ENCODE peak calls at places on chromosome 22, in seven cellular contexts. P is pancreas; N is stimulated activated CD4-positive, alpha-beta T cell treated with anti-CD3 and anti-CD28 coated beads, Interleukin-1b, Interleukin-23, amount 100 ng/mL, for 24 hours; Z is HTR-8/SVneo; S is LoVo; O is activated CD4-positive, CD25-positive, alpha-beta regulatory T cell; B is HEK293T. I is an unnamed sample.

GRCh38 chr22:31488988-31489617 is 539 bp downstream of the EIF4ENIF1 start:
- DNase-seq in P (peak), N (no peak), Z (no peak), S (peak), O (no peak), B (peak), I (no peak)

GRCh38 chr22:29528144-29528543 is 25.4 kb downstream of the THOC5 start:
- DNase-seq in P (no peak), N (no peak), Z (no peak), S (no peak), O (no peak), B (no peak), I (no peak)

GRCh38 chr22:46539169-46539568 is 1.7 kb upstream of the CELSR1 start:
- DNase-seq in P (no peak), N (no peak), Z (no peak), S (no peak), O (no peak), B (no peak), I (no peak)

GRCh38 chr22:46069518-46070214 is 80.7 kb upstream of the PPARA start:
- DNase-seq in P (peak), N (no peak), Z (peak), S (peak), O (no peak), B (peak), I (peak)

GRCh38 chr22:25783856-25784255 is 41.9 kb downstream of the MYO18B start:
- DNase-seq in P (no peak), N (no peak), Z (no peak), S (no peak), O (no peak), B (no peak), I (no peak)

GRCh38 chr22:49531533-49531895 is 296.2 kb downstream of the BRD1 start:
- DNase-seq in P (no peak), N (no peak), Z (no peak), S (no peak), O (no peak), B (no peak), I (no peak)

GRCh38 chr22:21823740-21824438 is 43.6 kb downstream of the MAPK1 start:
- DNase-seq in P (no peak), N (no peak), Z (peak), S (no peak), O (no peak), B (no peak), I (no peak)

GRCh38 chr22:26339755-26340154 is 89.3 kb upstream of the ASPHD2 start:
- DNase-seq in P (no peak), N (no peak), Z (no peak), S (no peak), O (no peak), B (no peak), I (no peak)

GRCh38 chr22:20044495-20045151 is 23.7 kb downstream of the TANGO2 start:
- DNase-seq in P (no peak), N (no peak), Z (no peak), S (no peak), O (no peak), B (no peak), I (no peak)

GRCh38 chr22:44621401-44622146 is 80.4 kb upstream of the PRR5 start:
- DNase-seq in P (no peak), N (no peak), Z (no peak), S (no peak), O (no peak), B (no peak), I (no peak)

GRCh38 chr22:37141476-37141875 is 8.2 kb downstream of the IL2RB start:
- DNase-seq in P (no peak), N (no peak), Z (no peak), S (no peak), O (no peak), B (no peak), I (no peak)

GRCh38 chr22:23109441-23109978 is 32.3 kb downstream of the RSPH14 start:
- DNase-seq in P (no peak), N (no peak), Z (no peak), S (no peak), O (no peak), B (no peak), I (no peak)

GRCh38 chr22:42711895-42712837 is 8.5 kb downstream of the A4GALT start:
- DNase-seq in P (no peak), N (no peak), Z (no peak), S (no peak), O (no peak), B (no peak), I (no peak)

GRCh38 chr22:41699264-41700104 is at the start of gene MEI1:
- DNase-seq in P (peak), N (peak), Z (no peak), S (no peak), O (peak), B (no peak), I (no peak)

GRCh38 chr22:29727248-29727551 is 7.4 kb downstream of the CABP7 start:
- DNase-seq in P (no peak), N (no peak), Z (peak), S (no peak), O (no peak), B (peak), I (peak)

GRCh38 chr22:37022483-37023337 is 3.2 kb downstream of the MPST start:
- DNase-seq in P (no peak), N (no peak), Z (no peak), S (no peak), O (no peak), B (no peak), I (no peak)

GRCh38 chr22:23044570-23044969 is 25.7 kb upstream of the GNAZ start:
- DNase-seq in P (no peak), N (no peak), Z (no peak), S (no peak), O (no peak), B (no peak), I (no peak)

GRCh38 chr22:41801886-41802285 is 1.4 kb downstream of the CCDC134 start:
- DNase-seq in P (no peak), N (no peak), Z (no peak), S (no peak), O (no peak), B (no peak), I (no peak)

GRCh38 chr22:21857501-21857914 is 9.9 kb downstream of the MAPK1 start:
- DNase-seq in P (no peak), N (no peak), Z (no peak), S (no peak), O (no peak), B (no peak), I (no peak)

GRCh38 chr22:26763633-26764295 is 106.4 kb downstream of the MIAT start:
- DNase-seq in P (no peak), N (no peak), Z (peak), S (no peak), O (no peak), B (no peak), I (peak)

GRCh38 chr22:31248138-31248745 is 36.1 kb downstream of the LIMK2 start:
- DNase-seq in P (peak), N (peak), Z (peak), S (peak), O (peak), B (peak), I (no peak)

GRCh38 chr22:26325641-26326040 is 103.4 kb upstream of the ASPHD2 start:
- DNase-seq in P (no peak), N (no peak), Z (no peak), S (no peak), O (no peak), B (no peak), I (no peak)

GRCh38 chr22:43891360-43892182 is at the start of gene PNPLA5:
- DNase-seq in P (no peak), N (no peak), Z (no peak), S (no peak), O (no peak), B (no peak), I (no peak)

GRCh38 chr22:47465222-47465621 is 702.8 kb downstream of the TBC1D22A start:
- DNase-seq in P (no peak), N (no peak), Z (no peak), S (no peak), O (no peak), B (no peak), I (no peak)

GRCh38 chr22:19138217-19139000 is 6.0 kb downstream of the ESS2 start:
- DNase-seq in P (peak), N (no peak), Z (no peak), S (no peak), O (no peak), B (peak), I (no peak)

GRCh38 chr22:50641696-50642607 is 14.0 kb upstream of the ARSA start:
- DNase-seq in P (no peak), N (no peak), Z (no peak), S (no peak), O (no peak), B (no peak), I (no peak)

GRCh38 chr22:30890689-30891442 is 77.7 kb downstream of the MORC2 start:
- DNase-seq in P (peak), N (no peak), Z (peak), S (peak), O (no peak), B (peak), I (peak)

GRCh38 chr22:20090730-20091240 is 10.7 kb downstream of the DGCR8 start:
- DNase-seq in P (no peak), N (no peak), Z (no peak), S (no peak), O (no peak), B (no peak), I (no peak)

GRCh38 chr22:46923394-46923793 is 160.9 kb downstream of the TBC1D22A start:
- DNase-seq in P (no peak), N (no peak), Z (no peak), S (no peak), O (no peak), B (no peak), I (no peak)

GRCh38 chr22:39180566-39180965 is 28.1 kb upstream of the CBX7 start:
- DNase-seq in P (no peak), N (no peak), Z (no peak), S (no peak), O (no peak), B (no peak), I (no peak)

GRCh38 chr22:41197808-41198585 is 7.1 kb upstream of the L3MBTL2 start:
- DNase-seq in P (no peak), N (peak), Z (peak), S (peak), O (no peak), B (no peak), I (no peak)

GRCh38 chr22:41239443-41240128 is 1.1 kb downstream of the CHADL start:
- DNase-seq in P (no peak), N (no peak), Z (no peak), S (no peak), O (no peak), B (no peak), I (no peak)

GRCh38 chr22:23118647-23119491 is 22.9 kb downstream of the RSPH14 start:
- DNase-seq in P (no peak), N (no peak), Z (no peak), S (no peak), O (no peak), B (no peak), I (no peak)

GRCh38 chr22:49229483-49230193 is 598.0 kb downstream of the BRD1 start:
- DNase-seq in P (no peak), N (no peak), Z (no peak), S (no peak), O (no peak), B (no peak), I (no peak)

GRCh38 chr22:20551805-20552449 is 44.5 kb downstream of the MED15 start:
- DNase-seq in P (peak), N (no peak), Z (no peak), S (no peak), O (peak), B (no peak), I (no peak)

GRCh38 chr22:38243007-38243775 is 29.6 kb downstream of the TMEM184B start:
- DNase-seq in P (no peak), N (no peak), Z (no peak), S (no peak), O (no peak), B (no peak), I (no peak)

GRCh38 chr22:37462983-37463382 is 23.2 kb downstream of the MFNG start:
- DNase-seq in P (no peak), N (no peak), Z (no peak), S (peak), O (no peak), B (peak), I (no peak)

GRCh38 chr22:22026157-22026831 is 43.7 kb upstream of the TOP3B start:
- DNase-seq in P (no peak), N (no peak), Z (no peak), S (no peak), O (no peak), B (peak), I (no peak)

GRCh38 chr22:40803292-40803691 is 15.9 kb downstream of the SLC25A17 start:
- DNase-seq in P (no peak), N (no peak), Z (no peak), S (no peak), O (no peak), B (no peak), I (no peak)

GRCh38 chr22:35318346-35319215 is 18.9 kb downstream of the TOM1 start:
- DNase-seq in P (no peak), N (no peak), Z (no peak), S (no peak), O (no peak), B (no peak), I (no peak)